ENCODE peak calls at places on chromosome 2, in ten cellular contexts. P, T, Z, M, F, A, B, O, W and H are unnamed samples. For H3K9me3 and H3K4me1, the result is how much of the 10 kb centered on the place peaks cover.

GRCh38 chr2:232892843-232893242 is 22.8 kb downstream of the SNORC start:
- DNase-seq in B (no peak), F (no peak), T (no peak), O (no peak), M (no peak), Z (no peak), P (peak), W (no peak), A (peak), H (no peak)

GRCh38 chr2:176081993-176082884 is 1.5 kb downstream of the EVX2 start:
- DNase-seq in B (no peak), W (no peak), M (no peak), A (no peak), P (no peak), O (peak), F (no peak), Z (no peak), T (no peak), H (no peak)

GRCh38 chr2:240793313-240794177 is 26.5 kb downstream of the KIF1A start:
- DNase-seq in Z (no peak), B (peak), P (peak), F (no peak), M (no peak), A (peak), W (no peak), O (peak), T (no peak), H (no peak)

GRCh38 chr2:98140210-98140609 is 53.2 kb downstream of the VWA3B start:
- DNase-seq in B (no peak), P (peak), F (no peak), A (no peak), W (no peak), Z (no peak), T (peak), M (no peak), O (no peak), H (no peak)

GRCh38 chr2:186780701-186781316 is 68.2 kb downstream of the ZSWIM2 start:
- DNase-seq in F (peak), P (no peak), A (no peak), B (no peak), W (no peak), M (peak), Z (no peak), T (peak), O (no peak), H (no peak)

GRCh38 chr2:190062617-190063016 is at the start of gene MSTN:
- DNase-seq in F (no peak), M (no peak), W (no peak), Z (no peak), B (no peak), O (no peak), A (no peak), T (no peak), P (no peak), H (no peak)

GRCh38 chr2:184302506-184302905 is 295.8 kb upstream of the ZNF804A start:
- DNase-seq in O (no peak), Z (no peak), W (no peak), T (no peak), P (no peak), A (no peak), F (no peak), M (no peak), B (no peak), H (no peak)

GRCh38 chr2:161172901-161173540 is 12.8 kb downstream of the TANK start:
- DNase-seq in A (no peak), W (no peak), F (no peak), O (no peak), B (no peak), M (no peak), Z (no peak), P (no peak), T (no peak), H (no peak)

GRCh38 chr2:160920791-160921303 is 239.4 kb upstream of the TANK start:
- DNase-seq in F (peak), T (peak), O (no peak), A (no peak), W (no peak), M (no peak), B (no peak), Z (peak), P (peak), H (no peak)

GRCh38 chr2:209629622-209630021 is 142.0 kb upstream of the UNC80 start:
- DNase-seq in A (no peak), P (no peak), Z (no peak), B (no peak), O (no peak), F (peak), W (no peak), M (no peak), T (peak), H (no peak)

GRCh38 chr2:224951723-224952481 is 90.4 kb downstream of the DOCK10 start:
- DNase-seq in M (no peak), O (no peak), W (no peak), Z (no peak), A (no peak), T (no peak), F (peak), B (no peak), P (no peak), H (no peak)

GRCh38 chr2:230400041-230400440 is 16.0 kb upstream of the SP100 start:
- DNase-seq in Z (no peak), O (no peak), B (no peak), A (no peak), M (no peak), T (no peak), W (no peak), F (no peak), P (no peak), H (no peak)

GRCh38 chr2:235494716-235495372 is 1.0 kb downstream of the AGAP1 start:
- DNase-seq in B (peak), O (peak), W (peak), P (no peak), A (peak), Z (peak), T (peak), M (no peak), F (peak), H (peak)

GRCh38 chr2:143345887-143346612 is 216.8 kb downstream of the ARHGAP15 start:
- DNase-seq in T (no peak), Z (no peak), P (no peak), B (no peak), O (no peak), W (no peak), F (no peak), A (no peak), M (no peak), H (no peak)

GRCh38 chr2:232937278-232937906 is 67.3 kb downstream of the SNORC start:
- DNase-seq in A (no peak), B (no peak), F (peak), P (no peak), W (no peak), Z (no peak), M (no peak), T (peak), O (no peak), H (no peak)

GRCh38 chr2:161412346-161412745 is 3.8 kb upstream of the TBR1 start:
- DNase-seq in Z (no peak), A (no peak), B (no peak), W (no peak), O (no peak), M (no peak), F (peak), P (no peak), T (peak), H (no peak)

GRCh38 chr2:67899187-67899586 is 163.6 kb downstream of the C1D start:
- DNase-seq in O (no peak), A (no peak), W (no peak), B (no peak), P (no peak), F (no peak), T (no peak), Z (no peak), M (no peak), H (no peak)

GRCh38 chr2:240060977-240061591 is 7.8 kb upstream of the OR6B3 start:
- DNase-seq in B (no peak), T (peak), P (no peak), O (no peak), W (no peak), Z (no peak), F (peak), A (no peak), M (peak), H (peak)

GRCh38 chr2:164920430-164920829 is 34.9 kb downstream of the SLC38A11 start:
- DNase-seq in B (no peak), T (peak), O (no peak), W (no peak), F (peak), M (no peak), P (no peak), A (no peak), Z (no peak), H (no peak)

GRCh38 chr2:238999290-238999741 is 151.4 kb downstream of the TWIST2 start:
- DNase-seq in O (peak), P (no peak), T (peak), B (peak), W (no peak), Z (peak), A (no peak), M (no peak), F (no peak), H (no peak)

GRCh38 chr2:101717041-101717817 is 19.7 kb downstream of the MAP4K4 start:
- DNase-seq in W (no peak), O (no peak), T (no peak), M (no peak), Z (no peak), B (no peak), A (no peak), P (no peak), F (no peak), H (peak)

GRCh38 chr2:96414161-96414713 is 78.7 kb downstream of the NCAPH start:
- DNase-seq in A (no peak), T (no peak), O (no peak), M (no peak), P (no peak), W (no peak), B (no peak), Z (no peak), F (no peak), H (no peak)

GRCh38 chr2:8582850-8583399 is 98.9 kb upstream of the ID2 start:
- DNase-seq in T (no peak), P (no peak), A (peak), B (peak), Z (no peak), M (no peak), W (peak), O (peak), F (no peak), H (no peak)

GRCh38 chr2:214679736-214680135 is 129.7 kb downstream of the BARD1 start:
- DNase-seq in B (no peak), Z (no peak), F (no peak), M (no peak), O (no peak), W (no peak), T (no peak), P (no peak), A (no peak), H (no peak)

GRCh38 chr2:113136828-113137775 is 9.7 kb downstream of the IL1RN start:
- DNase-seq in B (no peak), Z (no peak), F (peak), M (no peak), T (peak), A (no peak), P (no peak), W (peak), O (no peak), H (no peak)

GRCh38 chr2:230000118-230000841 is 68.4 kb downstream of the SLC16A14 start:
- DNase-seq in P (no peak), Z (no peak), W (no peak), B (no peak), A (no peak), M (no peak), F (no peak), O (no peak), T (no peak), H (no peak)

GRCh38 chr2:14451312-14451711 is 181.2 kb upstream of the LRATD1 start:
- DNase-seq in F (no peak), O (no peak), A (no peak), B (no peak), Z (no peak), M (no peak), W (no peak), T (no peak), P (no peak), H (no peak)

GRCh38 chr2:9251154-9252001 is 44.8 kb downstream of the ASAP2 start:
- DNase-seq in W (peak), T (peak), Z (no peak), F (peak), O (no peak), A (no peak), M (no peak), B (no peak), P (no peak), H (no peak)

GRCh38 chr2:113211226-113212105 is 37.7 kb downstream of the PSD4 start:
- DNase-seq in F (peak), A (no peak), O (no peak), Z (peak), T (no peak), P (no peak), W (no peak), B (no peak), M (peak), H (no peak)

GRCh38 chr2:153823880-153824279 is 47.8 kb upstream of the GALNT13 start:
- DNase-seq in Z (no peak), M (no peak), F (no peak), O (no peak), B (no peak), P (no peak), A (no peak), W (no peak), T (no peak), H (no peak)

GRCh38 chr2:233453111-233453915 is 99.0 kb downstream of the DGKD start:
- DNase-seq in A (peak), M (no peak), B (no peak), F (no peak), Z (no peak), P (no peak), T (no peak), O (peak), W (no peak), H (no peak)

GRCh38 chr2:54704688-54705605 is 18.5 kb upstream of the EML6 start:
- DNase-seq in T (peak), F (peak), B (no peak), O (no peak), A (no peak), W (no peak), M (peak), P (no peak), Z (no peak), H (no peak)

GRCh38 chr2:58730764-58731487 is 489.8 kb upstream of the FANCL start:
- DNase-seq in W (no peak), T (no peak), B (no peak), O (no peak), M (no peak), Z (no peak), A (no peak), P (no peak), F (no peak), H (no peak)

GRCh38 chr2:238114331-238114841 is 14.2 kb downstream of the ESPNL start:
- DNase-seq in A (no peak), P (peak), T (no peak), M (no peak), B (no peak), O (peak), F (no peak), Z (no peak), W (no peak), H (no peak)

GRCh38 chr2:45812039-45812500 is 160.6 kb downstream of the PRKCE start:
- DNase-seq in O (no peak), M (no peak), B (no peak), A (no peak), F (peak), Z (no peak), W (no peak), T (peak), P (no peak), H (no peak)

GRCh38 chr2:240235811-240236210 is 95.4 kb upstream of the OTOS start:
- DNase-seq in A (no peak), P (no peak), M (no peak), T (no peak), F (no peak), O (no peak), Z (no peak), W (no peak), B (peak), H (no peak)

GRCh38 chr2:224222320-224222719 is 179.6 kb downstream of the FAM124B start:
- DNase-seq in A (no peak), O (no peak), T (peak), F (peak), P (no peak), Z (no peak), W (no peak), M (no peak), B (no peak), H (no peak)

GRCh38 chr2:137677466-137677865 is 286.8 kb upstream of the HNMT start:
- DNase-seq in T (no peak), W (no peak), P (no peak), M (no peak), O (no peak), B (no peak), F (no peak), Z (no peak), A (no peak), H (no peak)

GRCh38 chr2:102801858-102802699 is 40.2 kb downstream of the TMEM182 start:
- DNase-seq in A (no peak), P (no peak), T (no peak), Z (no peak), O (no peak), F (no peak), W (no peak), B (peak), M (no peak), H (no peak)

GRCh38 chr2:102801098-102801718 is 39.4 kb downstream of the TMEM182 start:
- DNase-seq in Z (no peak), A (no peak), P (peak), B (peak), O (no peak), M (peak), W (no peak), F (peak), T (peak), H (no peak)

GRCh38 chr2:102803897-102804217 is 42.0 kb downstream of the TMEM182 start:
- DNase-seq in O (no peak), Z (no peak), P (no peak), B (no peak), M (no peak), F (no peak), T (no peak), W (no peak), A (no peak), H (no peak)

GRCh38 chr2:102806250-102806837 is 44.5 kb downstream of the TMEM182 start:
- DNase-seq in F (peak), M (peak), O (peak), Z (peak), W (peak), P (peak), A (no peak), T (peak), B (peak), H (peak)

GRCh38 chr2:102803041-102803896 is 41.4 kb downstream of the TMEM182 start:
- DNase-seq in O (no peak), A (no peak), F (no peak), P (no peak), B (no peak), M (no peak), W (no peak), T (no peak), Z (no peak), H (no peak)
- H3K9me3 ChIP-seq in O (under half), A (under half), F (under half), P (under half), B (under half), M (under half), W (under half), T (under half), Z (under half), H (under half)

DNA sequence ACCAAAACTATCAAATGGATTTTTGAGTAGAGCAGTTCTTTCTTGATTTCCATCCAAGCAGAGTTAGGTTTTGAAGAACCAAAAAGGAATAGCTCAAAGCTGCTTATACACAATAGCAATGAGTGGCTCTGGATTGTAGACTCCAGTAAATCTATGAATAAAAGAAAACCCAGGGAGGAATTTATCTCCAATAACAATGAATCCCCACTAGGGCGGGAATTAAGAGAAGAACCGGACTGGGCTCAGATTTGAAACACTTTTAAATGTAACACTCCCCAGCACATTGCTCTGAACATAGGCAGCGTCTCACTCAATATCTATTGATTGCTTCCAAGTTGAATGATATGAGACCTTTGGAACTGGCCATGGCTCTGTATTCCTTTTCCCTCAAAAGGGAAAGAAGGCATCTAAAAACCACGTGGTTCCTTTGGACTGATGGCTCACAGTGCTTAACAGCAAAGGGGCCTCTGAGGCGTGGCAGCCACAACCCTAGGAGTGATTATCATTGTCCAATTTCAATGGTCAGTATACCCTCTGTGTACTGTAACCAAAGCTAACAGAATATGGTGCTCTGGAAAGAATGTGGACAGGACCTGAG is 68.2 kb downstream of the SPRED2 start:
- DNase-seq in M (no peak), F (no peak), B (no peak), P (no peak), T (no peak), A (no peak), W (no peak), Z (no peak), O (no peak), H (no peak)
- H3K4me1 ChIP-seq in M (half or more), F (under half), B (under half), P (half or more), T (under half), A (under half), W (under half), Z (under half), O (under half), H (under half)

GRCh38 chr2:10978112-10978670 is 66.5 kb downstream of the KCNF1 start:
- DNase-seq in A (no peak), M (no peak), T (no peak), P (no peak), O (no peak), B (peak), W (no peak), F (no peak), Z (no peak), H (no peak)

GRCh38 chr2:10981941-10982381 is 70.2 kb downstream of the KCNF1 start:
- DNase-seq in O (no peak), T (no peak), Z (no peak), P (peak), F (no peak), A (no peak), M (no peak), W (no peak), B (peak), H (no peak)

GRCh38 chr2:10980886-10981425 is 69.2 kb downstream of the KCNF1 start:
- DNase-seq in B (peak), M (no peak), F (no peak), Z (no peak), P (no peak), O (no peak), W (no peak), T (no peak), A (no peak), H (no peak)

GRCh38 chr2:10981461-10981860 is 69.7 kb downstream of the KCNF1 start:
- DNase-seq in W (no peak), Z (no peak), T (no peak), M (no peak), F (no peak), A (no peak), O (no peak), B (no peak), P (no peak), H (no peak)

DNA sequence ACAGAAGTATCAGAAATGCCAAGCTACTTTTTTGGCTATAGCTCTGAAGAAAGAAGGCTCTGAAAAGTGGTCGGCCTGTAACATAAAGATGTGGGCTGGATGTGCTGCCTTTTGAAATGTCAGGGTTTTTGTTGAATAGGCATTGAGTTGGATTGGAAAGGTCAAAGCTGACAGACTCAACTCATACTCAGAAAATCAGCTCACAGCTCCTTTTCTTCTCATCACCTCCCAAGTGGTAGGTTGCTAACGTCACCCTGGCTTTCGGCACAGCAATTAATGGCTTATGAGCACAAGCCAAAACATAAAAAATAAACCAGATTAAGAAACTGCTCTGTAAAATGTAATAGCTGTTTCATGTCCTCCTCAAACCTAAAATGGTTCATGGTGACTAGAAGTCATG is 68.3 kb downstream of the KCNF1 start:
- DNase-seq in P (no peak), F (no peak), T (no peak), A (no peak), B (no peak), M (no peak), O (no peak), W (no peak), Z (no peak), H (no peak)
- TF ChIP-seq CTCF in P (no peak), F (no peak), T (no peak), A (no peak), B (no peak), M (no peak), O (no peak), W (no peak), Z (no peak), H (no peak)

GRCh38 chr2:37203708-37204107 is 7.4 kb downstream of the CEBPZOS start:
- DNase-seq in F (no peak), B (no peak), T (no peak), M (no peak), W (no peak), A (no peak), Z (no peak), O (no peak), P (no peak), H (no peak)
- H3K9me3 ChIP-seq in F (under half), B (under half), T (under half), M (under half), W (under half), A (under half), Z (under half), O (under half), P (under half), H (under half)